ENCODE peak calls at places on chromosome 13, in seven cellular contexts. U is GM23338; B is NCI-H2171 treated with DMSO at 0.1 percent for 48 hours; S is amniotic stem cell; R is NCI-H1930; C is activated T-helper 1 cell treated with anti-CD3 and anti-CD28 coated beads, Interleukin-2, amount 50 U/mL, for 16 hours; X is activated CD4-positive, alpha-beta T cell treated with anti-CD3 and anti-CD28 coated beads, Interleukin-2, amount 50 U/mL, for 24 hours. Z is an unnamed sample.

GRCh38 chr13:68897331-68897730 is 1210.3 kb upstream of the ATXN8OS start:
- DNase-seq in U (peak), B (no peak), S (no peak), R (no peak), C (no peak), X (no peak), Z (no peak)

GRCh38 chr13:31824705-31825512 is 85.6 kb downstream of the RXFP2 start:
- DNase-seq in U (no peak), B (no peak), S (no peak), R (no peak), C (no peak), X (no peak), Z (no peak)

GRCh38 chr13:51683537-51684050 is 99.3 kb downstream of the WDFY2 start:
- DNase-seq in U (peak), B (no peak), S (no peak), R (no peak), C (no peak), X (no peak), Z (no peak)

GRCh38 chr13:39037410-39037879 is 444 bp downstream of the PROSER1 start:
- DNase-seq in U (no peak), B (peak), S (no peak), R (peak), C (no peak), X (no peak), Z (no peak)

GRCh38 chr13:44302948-44303575 is 70.6 kb upstream of the SERP2 start:
- DNase-seq in U (no peak), B (no peak), S (no peak), R (no peak), C (no peak), X (no peak), Z (no peak)

GRCh38 chr13:79386125-79386822 is 19.8 kb downstream of the RBM26 start:
- DNase-seq in U (no peak), B (no peak), S (no peak), R (no peak), C (no peak), X (no peak), Z (no peak)

GRCh38 chr13:31431722-31432137 is 232.0 kb downstream of the B3GLCT start:
- DNase-seq in U (peak), B (peak), S (no peak), R (no peak), C (no peak), X (peak), Z (peak)

GRCh38 chr13:94660695-94661324 is 51.5 kb downstream of the SOX21 start:
- DNase-seq in U (peak), B (peak), S (peak), R (no peak), C (no peak), X (no peak), Z (peak)

GRCh38 chr13:94703721-94704314 is 8.5 kb downstream of the SOX21 start:
- DNase-seq in U (peak), B (no peak), S (no peak), R (no peak), C (no peak), X (no peak), Z (peak)

GRCh38 chr13:106381083-106381482 is 154.4 kb downstream of the EFNB2 start:
- DNase-seq in U (no peak), B (no peak), S (no peak), R (no peak), C (no peak), X (no peak), Z (no peak)

GRCh38 chr13:65746522-65746921 is 1483.6 kb downstream of the PCDH9 start:
- DNase-seq in U (no peak), B (no peak), S (no peak), R (no peak), C (no peak), X (no peak), Z (no peak)

Z was measured in H7.